ENCODE peak calls at places on chromosomes 1 and 21, in eight cellular contexts. Z is esophagus squamous epithelium, F is ovary, C is gastrocnemius medialis, X is GM12878, L is IMR-90, J is stomach, K is A549. D is an unnamed sample.

GRCh38 chr1:5992814-5993552 is 758 bp upstream of the NPHP4 start:
- DNase-seq in K (no peak), J (no peak), F (no peak), L (no peak), X (no peak), Z (no peak), C (peak; percentile 10), D (no peak)

GRCh38 chr1:234659538-234659937 is 49.6 kb upstream of the IRF2BP2 start:
- DNase-seq in Z (no peak), L (peak; percentile 89), F (peak; percentile 74), C (no peak), K (peak; percentile 83), J (no peak), X (no peak), D (peak; percentile 68)

GRCh38 chr1:39539252-39539790 is 37.3 kb downstream of the PABPC4 start:
- DNase-seq in C (peak; percentile 73), X (peak; percentile 27), L (peak; percentile 72), F (peak; percentile 81), Z (no peak), J (peak; percentile 70), K (peak; percentile 63), D (peak; percentile 60)

GRCh38 chr21:38973552-38973951 is 167.8 kb downstream of the ETS2 start:
- DNase-seq in L (no peak), Z (no peak), J (no peak), C (no peak), X (no peak), K (no peak), F (no peak), D (no peak)

GRCh38 chr1:33176362-33176850 is 5.4 kb downstream of the TRIM62 start:
- DNase-seq in C (peak; percentile 94), X (no peak), F (no peak), L (peak; percentile 67), Z (no peak), J (no peak), K (no peak), D (no peak)

GRCh38 chr1:34684246-34684645 is 70.6 kb upstream of the GJB5 start:
- DNase-seq in X (no peak), L (no peak), F (no peak), Z (no peak), J (no peak), C (no peak), K (no peak), D (no peak)

GRCh38 chr1:30879126-30879786 is 29.3 kb downstream of the SDC3 start:
- DNase-seq in F (no peak), X (no peak), J (peak; percentile 40), L (peak; percentile 35), Z (no peak), C (no peak), K (no peak), D (no peak)

GRCh38 chr1:168320805-168321577 is 40.3 kb downstream of the TBX19 start:
- DNase-seq in K (peak; percentile 61), J (no peak), X (no peak), F (peak; percentile 69), Z (no peak), L (peak; percentile 91), C (no peak), D (no peak)

GRCh38 chr1:114620419-114620818 is 39.0 kb upstream of the BCAS2 start:
- DNase-seq in Z (no peak), K (peak; percentile 13), F (no peak), C (no peak), J (no peak), X (no peak), L (no peak), D (no peak)

GRCh38 chr1:51236548-51237312 is 657 bp downstream of the RNF11 start:
- DNase-seq in X (no peak), Z (no peak), J (peak; percentile 44), K (no peak), L (peak; percentile 39), F (peak; percentile 72), C (peak; percentile 49), D (peak; percentile 38)

GRCh38 chr1:21064057-21064456 is 112.6 kb downstream of the EIF4G3 start:
- DNase-seq in X (no peak), L (no peak), C (no peak), K (no peak), Z (no peak), J (no peak), F (no peak), D (no peak)

GRCh38 chr1:48775817-48776399 is 783 bp downstream of the BEND5 start:
- DNase-seq in J (no peak), C (no peak), L (no peak), F (no peak), Z (no peak), K (no peak), X (no peak), D (no peak)

GRCh38 chr1:151292207-151293030 is 10.3 kb downstream of the ZNF687 start:
- DNase-seq in Z (no peak), J (no peak), F (no peak), X (no peak), C (no peak), L (no peak), K (no peak), D (no peak)

GRCh38 chr1:183568176-183569041 is 21.9 kb downstream of the NCF2 start:
- DNase-seq in J (no peak), Z (no peak), F (no peak), L (no peak), X (no peak), K (no peak), C (peak; percentile 48), D (no peak)

GRCh38 chr1:32817815-32818786 is 648 bp downstream of the S100PBP start:
- DNase-seq in Z (peak; percentile 51), K (peak; percentile 66), C (peak; percentile 85), F (peak; percentile 75), X (no peak), J (peak; percentile 72), L (peak; percentile 39), D (peak; percentile 81)

GRCh38 chr1:65955071-65955470 is 162.4 kb downstream of the PDE4B start:
- DNase-seq in C (no peak), K (no peak), Z (no peak), F (no peak), X (no peak), J (no peak), L (no peak), D (no peak)

GRCh38 chr21:27526451-27526850 is 559.6 kb upstream of the ADAMTS5 start:
- DNase-seq in Z (no peak), C (no peak), J (no peak), F (no peak), X (no peak), K (no peak), L (no peak), D (no peak)

GRCh38 chr1:1110561-1110971 is 5.3 kb downstream of the C1orf159 start:
- DNase-seq in L (no peak), C (no peak), K (no peak), F (no peak), Z (no peak), J (no peak), X (no peak), D (no peak)

GRCh38 chr1:77779529-77780281 is at the start of gene MIGA1:
- DNase-seq in C (peak; percentile 88), F (peak; percentile 91), Z (peak; percentile 35), X (peak; percentile 47), L (peak; percentile 88), J (peak; percentile 89), K (peak; percentile 86), D (peak; percentile 96)
- TF ChIP-seq POLR2A in C (peak; percentile 20), F (no peak), Z (no peak), X (no peak), L (no peak), J (no peak), K (peak; percentile 54), D (peak; percentile 34)

DNA sequence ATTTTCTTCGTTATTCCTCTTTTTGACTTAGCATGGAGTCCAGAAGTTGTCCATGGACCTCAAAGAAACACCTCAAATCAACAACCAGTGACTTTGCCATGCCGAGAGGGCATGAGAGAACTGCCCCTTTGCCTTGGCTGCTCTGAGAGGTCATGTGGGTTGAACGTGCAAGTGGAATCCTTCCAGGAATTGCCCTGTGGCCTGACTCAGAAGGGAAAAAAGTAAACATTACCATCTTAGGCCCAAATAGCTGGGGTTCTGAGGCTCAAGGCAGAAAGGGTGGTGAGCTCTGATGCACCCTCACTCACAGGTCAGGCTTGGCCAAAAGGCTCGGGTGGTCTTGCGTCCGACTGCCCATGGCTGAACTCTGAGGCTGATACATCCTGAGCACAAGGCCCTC is 15.1 kb downstream of the STUM start:
- DNase-seq in C (no peak), L (no peak), Z (no peak), X (no peak), F (no peak), K (no peak), J (no peak), D (no peak)
- H3K27ac ChIP-seq in C (no peak overlapping the region), L (no peak overlapping the region), Z (no peak overlapping the region), X (no peak overlapping the region), F (no peak overlapping the region), K (no peak overlapping the region), J (no peak overlapping the region), D (no peak overlapping the region)

GRCh38 chr1:28248273-28249012 is 10.9 kb upstream of the SESN2 start:
- DNase-seq in J (peak; percentile 88), L (peak; percentile 80), F (peak; percentile 87), C (peak; percentile 77), Z (no peak), X (no peak), K (peak; percentile 72), D (peak; percentile 90)
- H3K4me1 ChIP-seq in J (peaks cover 55% of the 10 kb centered on the region), L (peaks cover 14% of the 10 kb centered on the region), F (peaks cover 3% of the 10 kb centered on the region), C (peaks cover 39% of the 10 kb centered on the region), Z (peaks cover 32% of the 10 kb centered on the region), X (peaks cover 39% of the 10 kb centered on the region), K (peaks cover 45% of the 10 kb centered on the region), D (peaks cover 14% of the 10 kb centered on the region)

GRCh38 chr1:54794401-54795099 is 6.6 kb downstream of the TTC22 start:
- DNase-seq in F (no peak), L (peak; percentile 4), C (no peak), K (no peak), Z (no peak), X (no peak), J (peak; percentile 53), D (peak; percentile 91)

GRCh38 chr1:54795841-54796468 is 5.2 kb downstream of the TTC22 start:
- DNase-seq in K (no peak), J (peak; percentile 83), C (no peak), Z (no peak), F (no peak), X (no peak), L (no peak), D (peak; percentile 88)

GRCh38 chr1:54795100-54795665 is 5.9 kb downstream of the TTC22 start:
- DNase-seq in Z (no peak), F (no peak), K (no peak), X (no peak), J (no peak), L (no peak), C (no peak), D (peak; percentile 55)

GRCh38 chr1:54791880-54792522 is 9.1 kb downstream of the TTC22 start:
- DNase-seq in F (no peak), C (no peak), L (peak; percentile 34), J (peak; percentile 47), X (no peak), K (peak; percentile 55), Z (no peak), D (peak; percentile 68)

DNA sequence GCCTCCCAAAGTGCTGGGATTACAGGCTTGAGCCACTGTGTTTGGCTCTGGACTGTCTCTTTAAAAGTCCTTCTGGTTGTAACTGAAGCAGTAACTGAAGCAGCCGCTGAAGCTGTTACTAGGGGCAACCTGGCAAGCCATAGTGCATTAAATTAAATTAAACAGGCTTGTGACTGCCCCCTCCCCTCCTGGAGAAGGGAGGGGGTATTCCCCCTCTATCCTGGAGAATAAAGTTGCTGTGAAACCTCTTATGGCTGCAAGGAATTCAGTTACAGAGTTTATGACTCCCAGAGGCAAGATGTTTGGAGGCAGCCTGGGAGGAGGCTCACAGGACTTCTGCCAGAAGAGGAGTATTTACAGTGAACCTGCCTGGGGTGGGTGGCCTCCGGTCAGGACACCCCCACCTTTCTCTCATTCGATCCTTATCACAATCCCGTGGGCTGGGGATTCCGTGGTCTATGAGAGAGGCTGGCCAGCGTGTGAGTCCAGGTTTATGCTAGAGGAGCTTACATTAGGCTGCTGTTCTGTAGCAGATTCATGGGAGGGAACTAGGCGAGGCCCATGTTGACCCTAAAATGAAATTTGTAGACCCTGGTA is 8.3 kb downstream of the TTC22 start:
- DNase-seq in L (no peak), K (no peak), J (no peak), Z (no peak), F (no peak), C (no peak), X (no peak), D (no peak)
- TF ChIP-seq POLR2A in L (no peak), K (no peak), J (no peak), Z (no peak), F (no peak), C (no peak), X (no peak), D (no peak)